ENCODE peak calls at places on chromosomes 16 and 17, in five cellular contexts. One of them, this sample, is unnamed.

GRCh38 chr17:67137860-67138259 is 93.5 kb downstream of the CACNG1 start:
- DNase-seq in stomach: no peak
- DNase-seq in uterus: no peak
- DNase-seq in A549: no peak
- DNase-seq in adrenal gland: no peak
- DNase-seq in this sample: no peak

GRCh38 chr16:70561623-70562022 is 38.0 kb downstream of the SF3B3 start:
- DNase-seq in uterus: no peak
- DNase-seq in adrenal gland: peak; percentile 56
- DNase-seq in A549: no peak
- DNase-seq in stomach: no peak
- DNase-seq in this sample: no peak

GRCh38 chr17:38912221-38912813 is 13.1 kb upstream of the LASP1NB start:
- DNase-seq in uterus: peak; percentile 82
- DNase-seq in adrenal gland: peak; percentile 85
- DNase-seq in stomach: peak; percentile 52
- DNase-seq in A549: no peak
- DNase-seq in this sample: peak; percentile 47

GRCh38 chr16:11530171-11530940 is 56.4 kb downstream of the LITAF start:
- DNase-seq in uterus: no peak
- DNase-seq in A549: peak; percentile 59
- DNase-seq in adrenal gland: no peak
- DNase-seq in stomach: no peak
- DNase-seq in this sample: no peak

GRCh38 chr16:11390573-11391495 is 45.6 kb downstream of the RMI2 start:
- DNase-seq in stomach: no peak
- DNase-seq in A549: no peak
- DNase-seq in adrenal gland: no peak
- DNase-seq in uterus: no peak
- DNase-seq in this sample: no peak

GRCh38 chr16:87822571-87822970 is 46.7 kb downstream of the SLC7A5 start:
- DNase-seq in stomach: no peak
- DNase-seq in adrenal gland: no peak
- DNase-seq in A549: no peak
- DNase-seq in uterus: no peak
- DNase-seq in this sample: no peak

GRCh38 chr17:73647767-73648542 is 3.7 kb upstream of the SDK2 start:
- DNase-seq in stomach: peak; percentile 18
- DNase-seq in A549: no peak
- DNase-seq in adrenal gland: no peak
- DNase-seq in uterus: no peak
- DNase-seq in this sample: no peak

GRCh38 chr16:78437352-78437968 is 338.0 kb downstream of the WWOX start:
- DNase-seq in stomach: peak; percentile 33
- DNase-seq in A549: peak; percentile 27
- DNase-seq in uterus: peak; percentile 26
- DNase-seq in adrenal gland: peak; percentile 25
- DNase-seq in this sample: peak; percentile 59

GRCh38 chr16:85463228-85463611 is 149.9 kb upstream of the GSE1 start:
- DNase-seq in uterus: no peak
- DNase-seq in A549: no peak
- DNase-seq in adrenal gland: no peak
- DNase-seq in stomach: no peak
- DNase-seq in this sample: no peak

GRCh38 chr16:4273858-4274291 is 1.1 kb upstream of the TFAP4 start:
- DNase-seq in uterus: peak; percentile 61
- DNase-seq in stomach: peak; percentile 62
- DNase-seq in adrenal gland: peak; percentile 59
- DNase-seq in A549: peak; percentile 82
- DNase-seq in this sample: peak; percentile 70

GRCh38 chr17:28811594-28812135 is 30.9 kb downstream of the FAM222B start:
- DNase-seq in adrenal gland: no peak
- DNase-seq in stomach: no peak
- DNase-seq in A549: peak; percentile 59
- DNase-seq in uterus: no peak
- DNase-seq in this sample: no peak

GRCh38 chr17:7763919-7764318 is 46.4 kb downstream of the DNAH2 start:
- DNase-seq in uterus: no peak
- DNase-seq in adrenal gland: no peak
- DNase-seq in stomach: no peak
- DNase-seq in A549: no peak
- DNase-seq in this sample: no peak

GRCh38 chr17:59425085-59425901 is 93.8 kb downstream of the YPEL2 start:
- DNase-seq in stomach: no peak
- DNase-seq in A549: no peak
- DNase-seq in adrenal gland: no peak
- DNase-seq in uterus: peak; percentile 56
- DNase-seq in this sample: no peak

GRCh38 chr17:58311429-58311894 is 17.1 kb downstream of the TSPOAP1 start:
- DNase-seq in A549: no peak
- DNase-seq in uterus: peak; percentile 12
- DNase-seq in stomach: no peak
- DNase-seq in adrenal gland: no peak
- DNase-seq in this sample: peak; percentile 42

GRCh38 chr17:74181341-74181740 is 22.1 kb upstream of the RPL38 start:
- DNase-seq in adrenal gland: no peak
- DNase-seq in uterus: no peak
- DNase-seq in A549: no peak
- DNase-seq in stomach: no peak
- DNase-seq in this sample: no peak

GRCh38 chr17:6786618-6787017 is 10.6 kb downstream of the FBXO39 start:
- DNase-seq in adrenal gland: no peak
- DNase-seq in stomach: no peak
- DNase-seq in A549: peak; percentile 14
- DNase-seq in uterus: no peak
- DNase-seq in this sample: no peak

GRCh38 chr17:40340880-40341807 is 23.4 kb downstream of the GJD3 start:
- DNase-seq in A549: peak; percentile 93
- DNase-seq in uterus: peak; percentile 89
- DNase-seq in stomach: peak; percentile 90
- DNase-seq in adrenal gland: peak; percentile 95
- DNase-seq in this sample: peak; percentile 97

GRCh38 chr16:57091200-57091989 is 988 bp upstream of the CPNE2 start:
- DNase-seq in stomach: peak; percentile 33
- DNase-seq in A549: peak; percentile 65
- DNase-seq in adrenal gland: peak; percentile 54
- DNase-seq in uterus: peak; percentile 45
- DNase-seq in this sample: peak; percentile 62

GRCh38 chr17:7237761-7238417 is 1.4 kb downstream of the PHF23 start:
- DNase-seq in uterus: peak; percentile 85
- DNase-seq in stomach: peak; percentile 85
- DNase-seq in A549: peak; percentile 78
- DNase-seq in adrenal gland: peak; percentile 89
- DNase-seq in this sample: peak; percentile 89

GRCh38 chr16:74698220-74698619 is 2.4 kb downstream of the MLKL start:
- DNase-seq in A549: no peak
- DNase-seq in stomach: no peak
- DNase-seq in adrenal gland: no peak
- DNase-seq in uterus: no peak
- DNase-seq in this sample: no peak

GRCh38 chr17:5758651-5759050 is 174.3 kb upstream of the NLRP1 start:
- DNase-seq in A549: peak; percentile 78
- DNase-seq in adrenal gland: peak; percentile 64
- DNase-seq in uterus: no peak
- DNase-seq in stomach: no peak
- DNase-seq in this sample: peak; percentile 25

GRCh38 chr17:2711608-2712299 is at the start of gene CLUH:
- DNase-seq in A549: peak; percentile 99
- DNase-seq in adrenal gland: peak; percentile 97
- DNase-seq in stomach: peak; percentile 98
- DNase-seq in uterus: peak; percentile 97
- DNase-seq in this sample: peak; percentile 99
- TF ChIP-seq POLR2A in A549: peak; percentile 65
- TF ChIP-seq POLR2A in adrenal gland: peak; percentile 94
- TF ChIP-seq POLR2A in stomach: no peak
- TF ChIP-seq POLR2A in uterus: peak; percentile 63
- TF ChIP-seq POLR2A in this sample: peak; percentile 73

GRCh38 chr17:76260220-76260619 is 4.9 kb upstream of the UBALD2 start:
- DNase-seq in uterus: no peak
- DNase-seq in stomach: no peak
- DNase-seq in adrenal gland: no peak
- DNase-seq in A549: no peak
- DNase-seq in this sample: no peak
- H3K27ac ChIP-seq in uterus: no peak overlapping the region
- H3K27ac ChIP-seq in stomach: peak overlapping the region; percentile 97
- H3K27ac ChIP-seq in adrenal gland: no peak overlapping the region
- H3K27ac ChIP-seq in A549: no peak overlapping the region
- H3K27ac ChIP-seq in this sample: peak overlapping the region; percentile 97

GRCh38 chr17:72455562-72455961 is 334.7 kb downstream of the SOX9 start:
- DNase-seq in adrenal gland: no peak
- DNase-seq in stomach: no peak
- DNase-seq in A549: peak; percentile 62
- DNase-seq in uterus: no peak
- DNase-seq in this sample: no peak
- H3K4me3 ChIP-seq in adrenal gland: no peak overlapping the region
- H3K4me3 ChIP-seq in stomach: no peak overlapping the region
- H3K4me3 ChIP-seq in A549: no peak overlapping the region
- H3K4me3 ChIP-seq in uterus: no peak overlapping the region
- H3K4me3 ChIP-seq in this sample: no peak overlapping the region

GRCh38 chr17:30101686-30102390 is 14.8 kb upstream of the NSRP1 start:
- DNase-seq in adrenal gland: no peak
- DNase-seq in stomach: no peak
- DNase-seq in uterus: no peak
- DNase-seq in A549: no peak
- DNase-seq in this sample: no peak
- TF ChIP-seq POLR2A in adrenal gland: no peak
- TF ChIP-seq POLR2A in stomach: no peak
- TF ChIP-seq POLR2A in uterus: no peak
- TF ChIP-seq POLR2A in A549: no peak
- TF ChIP-seq POLR2A in this sample: no peak

GRCh38 chr17:42387663-42388380 is 420 bp downstream of the STAT3 start:
- DNase-seq in uterus: peak; percentile 49
- DNase-seq in adrenal gland: peak; percentile 61
- DNase-seq in A549: no peak
- DNase-seq in stomach: peak; percentile 65
- DNase-seq in this sample: peak; percentile 28

GRCh38 chr17:42389135-42389417 is 834 bp upstream of the STAT3 start:
- DNase-seq in uterus: no peak
- DNase-seq in adrenal gland: no peak
- DNase-seq in A549: no peak
- DNase-seq in stomach: no peak
- DNase-seq in this sample: no peak

GRCh38 chr17:42388381-42389134 is at the start of gene STAT3:
- DNase-seq in A549: peak; percentile 100
- DNase-seq in stomach: peak; percentile 100
- DNase-seq in uterus: peak; percentile 100
- DNase-seq in adrenal gland: peak; percentile 100
- DNase-seq in this sample: peak; percentile 100

GRCh38 chr17:42386784-42387183 is 1.5 kb downstream of the STAT3 start:
- DNase-seq in uterus: no peak
- DNase-seq in stomach: no peak
- DNase-seq in adrenal gland: no peak
- DNase-seq in A549: no peak
- DNase-seq in this sample: no peak

GRCh38 chr17:42387221-42387657 is 1.0 kb downstream of the STAT3 start:
- DNase-seq in stomach: no peak
- DNase-seq in uterus: peak; percentile 14
- DNase-seq in adrenal gland: no peak
- DNase-seq in A549: no peak
- DNase-seq in this sample: no peak
- H3K27ac ChIP-seq in stomach: peak overlapping the region; percentile 100
- H3K27ac ChIP-seq in uterus: peak overlapping the region; percentile 99
- H3K27ac ChIP-seq in adrenal gland: peak overlapping the region; percentile 100
- H3K27ac ChIP-seq in A549: peak overlapping the region; percentile 96
- H3K27ac ChIP-seq in this sample: peak overlapping the region; percentile 100

GRCh38 chr17:77872199-77872598 is 86.3 kb upstream of the TNRC6C start:
- DNase-seq in adrenal gland: no peak
- DNase-seq in A549: no peak
- DNase-seq in uterus: no peak
- DNase-seq in stomach: no peak
- DNase-seq in this sample: no peak
- H3K4me3 ChIP-seq in adrenal gland: no peak overlapping the region
- H3K4me3 ChIP-seq in A549: no peak overlapping the region
- H3K4me3 ChIP-seq in uterus: no peak overlapping the region
- H3K4me3 ChIP-seq in stomach: no peak overlapping the region
- H3K4me3 ChIP-seq in this sample: no peak overlapping the region

GRCh38 chr17:1091190-1091534 is 88.6 kb downstream of the ABR start:
- DNase-seq in A549: no peak
- DNase-seq in uterus: no peak
- DNase-seq in adrenal gland: no peak
- DNase-seq in stomach: no peak
- DNase-seq in this sample: no peak

GRCh38 chr17:1089915-1090314 is 89.9 kb downstream of the ABR start:
- DNase-seq in A549: no peak
- DNase-seq in stomach: peak; percentile 74
- DNase-seq in uterus: peak; percentile 63
- DNase-seq in adrenal gland: peak; percentile 62
- DNase-seq in this sample: no peak

GRCh38 chr17:1090454-1091189 is 89.2 kb downstream of the ABR start:
- DNase-seq in uterus: no peak
- DNase-seq in adrenal gland: no peak
- DNase-seq in stomach: peak; percentile 47
- DNase-seq in A549: no peak
- DNase-seq in this sample: no peak

GRCh38 chr17:1083451-1084187 is 86.7 kb downstream of the TIMM22 start:
- DNase-seq in A549: no peak
- DNase-seq in adrenal gland: no peak
- DNase-seq in stomach: peak; percentile 59
- DNase-seq in uterus: no peak
- DNase-seq in this sample: no peak

GRCh38 chr17:1087381-1088241 is 90.7 kb downstream of the TIMM22 start:
- DNase-seq in uterus: peak; percentile 66
- DNase-seq in adrenal gland: peak; percentile 88
- DNase-seq in A549: peak; percentile 84
- DNase-seq in stomach: peak; percentile 91
- DNase-seq in this sample: peak; percentile 78
- TF ChIP-seq POLR2A in uterus: no peak
- TF ChIP-seq POLR2A in adrenal gland: no peak
- TF ChIP-seq POLR2A in A549: no peak
- TF ChIP-seq POLR2A in stomach: no peak
- TF ChIP-seq POLR2A in this sample: no peak